ENCODE peak calls at places on chromosomes 11 and 22, in five cellular contexts. J is endothelial cell of umbilical vein, E is choroid plexus epithelial cell, F is AG10803, Z is MCF 10A. H is an unnamed sample.
A peak's percentile ranks its signal among the peaks of the same experiment; 100 is the strongest.

GRCh38 chr11:57942808-57943207 is 80.9 kb upstream of the OR9Q1 start:
- DNase-seq in J (no peak), E (no peak), F (no peak), Z (no peak), H (no peak)

GRCh38 chr11:1827095-1827797 is 7.5 kb upstream of the SYT8 start:
- DNase-seq in J (peak; percentile 41), E (peak; percentile 64), F (peak; percentile 89), Z (peak; percentile 95), H (peak; percentile 69)

GRCh38 chr11:96254854-96255253 is 88.1 kb downstream of the MAML2 start:
- DNase-seq in J (no peak), E (no peak), F (no peak), Z (peak; percentile 44), H (no peak)

GRCh38 chr22:38467904-38468760 is at the start of gene KDELR3:
- DNase-seq in J (peak; percentile 55), E (peak; percentile 67), F (peak; percentile 70), Z (peak; percentile 72), H (no peak)

GRCh38 chr11:47188262-47188661 is 2.0 kb upstream of the PACSIN3 start:
- DNase-seq in J (no peak), E (no peak), F (peak; percentile 28), Z (no peak), H (no peak)

GRCh38 chr11:86303257-86303656 is 1.2 kb downstream of the HIKESHI start:
- DNase-seq in J (peak; percentile 12), E (peak; percentile 17), F (no peak), Z (no peak), H (no peak)

GRCh38 chr11:5689551-5689983 is at the start of gene TRIM22:
- DNase-seq in J (peak; percentile 86), E (peak; percentile 90), F (peak; percentile 91), Z (peak; percentile 63), H (no peak)

GRCh38 chr11:46222485-46223251 is 54.8 kb upstream of the CREB3L1 start:
- DNase-seq in J (no peak), E (no peak), F (no peak), Z (no peak), H (no peak)

GRCh38 chr22:40541300-40541699 is 95.2 kb downstream of the MRTFA start:
- DNase-seq in J (no peak), E (no peak), F (no peak), Z (peak; percentile 91), H (no peak)

GRCh38 chr22:25895678-25896077 is 153.7 kb downstream of the MYO18B start:
- DNase-seq in J (no peak), E (no peak), F (no peak), Z (no peak), H (no peak)

GRCh38 chr22:25896592-25896991 is 154.6 kb downstream of the MYO18B start:
- DNase-seq in J (no peak), E (no peak), F (no peak), Z (no peak), H (no peak)

GRCh38 chr22:25898707-25899365 is 156.8 kb downstream of the MYO18B start:
- DNase-seq in J (no peak), E (no peak), F (no peak), Z (no peak), H (no peak)

GRCh38 chr22:25892678-25893077 is 150.7 kb downstream of the MYO18B start:
- DNase-seq in J (no peak), E (no peak), F (no peak), Z (no peak), H (no peak)

DNA sequence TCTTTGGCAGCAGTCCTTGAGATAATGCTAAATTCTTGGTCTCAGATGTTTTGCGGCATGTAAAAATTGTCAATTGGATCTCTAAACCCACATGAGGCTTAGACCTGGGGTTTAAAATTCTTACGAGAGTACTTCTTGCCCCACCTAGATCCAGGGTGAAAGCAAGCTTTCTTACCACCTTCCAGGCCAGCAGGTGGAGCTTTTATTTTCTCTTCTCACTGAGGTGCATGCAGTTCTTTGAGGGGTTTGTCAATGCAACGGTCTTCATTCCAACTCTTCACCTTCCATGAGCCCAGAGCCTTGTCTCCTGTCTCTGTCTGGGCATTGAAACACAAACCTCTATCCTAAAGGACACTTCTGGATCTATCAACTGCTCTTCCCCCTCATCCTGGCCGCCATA is 154.1 kb downstream of the MYO18B start:
- DNase-seq in J (no peak), E (no peak), F (no peak), Z (peak; percentile 4), H (no peak)
- TF ChIP-seq CTCF in J (no peak), E (no peak), F (no peak), Z (no peak), H (no peak)

DNA sequence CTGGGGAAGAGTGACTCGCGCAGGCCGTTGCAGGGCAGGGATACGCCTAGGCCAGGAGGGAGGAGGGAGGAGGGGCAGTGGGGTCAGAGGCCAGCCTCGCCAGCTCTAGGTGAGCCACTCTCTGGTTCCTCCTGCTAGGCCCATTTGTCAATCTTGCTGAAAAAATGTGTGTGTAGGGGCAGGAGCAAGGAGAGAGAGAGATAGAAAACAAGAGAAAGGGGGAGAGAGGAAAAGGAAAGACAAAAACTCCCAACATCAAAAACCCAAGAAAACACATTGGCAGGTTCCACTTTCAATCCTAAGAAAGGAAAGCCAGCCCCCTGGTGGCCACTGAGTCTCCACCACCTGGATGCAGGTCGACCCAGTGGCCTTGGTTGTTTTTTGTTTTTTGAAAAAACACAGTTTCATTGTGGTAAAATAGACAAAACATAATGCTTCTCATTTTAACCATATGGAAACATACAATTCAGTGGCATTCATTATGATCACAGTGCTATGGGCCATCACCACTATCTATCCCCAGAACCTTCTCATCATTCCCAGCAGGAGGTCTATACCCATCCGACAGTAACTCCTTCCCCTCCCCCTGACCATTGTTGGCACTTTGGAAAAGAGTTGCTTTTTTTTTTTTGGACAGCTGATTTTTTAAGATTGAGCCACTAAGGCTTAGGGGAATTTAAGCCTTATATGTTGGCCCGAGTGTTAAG is 10.9 kb downstream of the OMP start:
- DNase-seq in J (peak; percentile 26), E (peak; percentile 70), F (peak; percentile 28), Z (peak; percentile 60), H (no peak)
- TF ChIP-seq CTCF in J (peak; percentile 52), E (peak; percentile 78), F (peak; percentile 60), Z (peak; percentile 47), H (peak; percentile 78)

DNA sequence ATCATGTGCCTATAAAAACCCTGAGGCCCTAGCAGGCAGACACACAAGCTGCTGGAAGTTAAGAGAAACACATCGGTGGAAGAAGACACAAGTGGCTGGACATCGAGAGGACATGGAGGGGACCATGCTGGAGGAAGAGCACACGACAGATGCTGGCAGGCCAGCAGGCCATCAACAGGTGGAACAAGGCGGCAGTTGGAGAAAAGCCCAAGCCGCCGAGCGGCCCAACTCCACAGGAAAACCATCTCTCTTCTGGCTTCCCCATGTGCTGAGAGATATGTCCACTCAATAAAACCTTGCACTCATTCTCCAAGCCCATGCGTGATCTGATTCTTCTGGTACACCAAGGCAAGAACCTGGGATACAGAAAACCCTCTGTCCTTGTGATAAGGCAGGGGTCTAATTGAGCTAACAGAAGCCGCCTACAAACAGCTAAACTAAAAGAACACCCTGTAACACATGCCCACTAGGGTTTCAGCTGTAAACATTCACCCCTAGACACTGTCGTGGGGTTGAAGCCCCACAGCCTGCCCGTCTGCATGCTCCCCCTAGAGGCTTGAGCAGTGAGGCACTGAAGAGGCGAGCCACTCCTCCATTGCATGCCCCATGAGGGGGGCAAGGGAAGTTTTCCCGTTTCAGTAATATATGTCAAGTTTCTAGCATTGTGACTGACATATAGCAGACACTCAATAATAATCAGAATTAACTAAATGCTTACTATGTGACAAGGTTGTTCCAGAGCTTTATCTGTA is 39.0 kb upstream of the MMP20 start:
- DNase-seq in J (no peak), E (peak; percentile 14), F (no peak), Z (no peak), H (no peak)
- TF ChIP-seq CTCF in J (peak; percentile 30), E (peak; percentile 53), F (peak; percentile 36), Z (no peak), H (peak; percentile 32)

GRCh38 chr11:43681543-43681942 is 1.0 kb downstream of the HSD17B12 start:
- DNase-seq in J (no peak), E (peak; percentile 35), F (peak; percentile 24), Z (peak; percentile 16), H (no peak)

GRCh38 chr11:43687120-43687791 is 6.7 kb downstream of the HSD17B12 start:
- DNase-seq in J (peak; percentile 87), E (peak; percentile 81), F (peak; percentile 31), Z (peak; percentile 69), H (no peak)

GRCh38 chr11:43689167-43689566 is 8.6 kb downstream of the HSD17B12 start:
- DNase-seq in J (no peak), E (no peak), F (no peak), Z (no peak), H (no peak)

GRCh38 chr11:43686207-43686606 is 5.7 kb downstream of the HSD17B12 start:
- DNase-seq in J (peak; percentile 92), E (no peak), F (no peak), Z (no peak), H (no peak)

DNA sequence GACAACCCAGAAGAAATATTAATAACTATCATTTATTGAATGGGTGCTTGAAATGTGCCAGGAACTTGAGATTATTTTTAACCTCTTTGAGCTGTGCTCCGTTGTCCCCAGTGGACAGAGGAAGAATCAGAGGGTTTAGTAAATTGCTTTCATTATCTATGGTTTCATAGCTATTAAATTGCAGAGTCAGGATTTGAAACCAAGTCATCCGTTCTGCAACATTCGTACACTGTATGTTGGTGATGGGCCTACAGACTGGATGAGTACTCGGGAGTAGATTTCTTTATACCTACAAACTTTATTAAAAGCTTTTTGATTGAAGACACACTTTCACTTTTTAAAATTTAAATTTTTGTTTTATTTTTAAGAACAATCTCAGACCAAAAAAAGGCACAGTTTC is 4.9 kb downstream of the HSD17B12 start:
- DNase-seq in J (peak; percentile 38), E (peak; percentile 40), F (no peak), Z (no peak), H (no peak)
- TF ChIP-seq CTCF in J (no peak), E (peak; percentile 38), F (no peak), Z (no peak), H (peak; percentile 51)